ENCODE peak calls at places on chromosome 17, in four cellular contexts. One of them, this sample, is unnamed.
A peak's percentile ranks its signal among the peaks of the same experiment; 100 is the strongest.

GRCh38 chr17:78267257-78268073 is 36.0 kb downstream of the TMEM235 start:
- DNase-seq in gastrocnemius medialis: no peak
- DNase-seq in AG04450: no peak
- DNase-seq in A549: no peak
- DNase-seq in this sample: no peak

GRCh38 chr17:8125947-8126305 is 2.0 kb upstream of the HES7 start:
- DNase-seq in gastrocnemius medialis: no peak
- DNase-seq in AG04450: no peak
- DNase-seq in A549: peak; percentile 75
- DNase-seq in this sample: no peak

GRCh38 chr17:67602974-67603373 is 114.8 kb upstream of the NOL11 start:
- DNase-seq in gastrocnemius medialis: no peak
- DNase-seq in AG04450: no peak
- DNase-seq in A549: peak; percentile 61
- DNase-seq in this sample: no peak

GRCh38 chr17:82184761-82185160 is 27.9 kb downstream of the CCDC57 start:
- DNase-seq in gastrocnemius medialis: no peak
- DNase-seq in AG04450: no peak
- DNase-seq in A549: no peak
- DNase-seq in this sample: no peak

GRCh38 chr17:82270651-82271050 is 2.8 kb downstream of the CSNK1D start:
- DNase-seq in gastrocnemius medialis: no peak
- DNase-seq in AG04450: no peak
- DNase-seq in A549: no peak
- DNase-seq in this sample: no peak

GRCh38 chr17:80855968-80856862 is 135.4 kb upstream of the CHMP6 start:
- DNase-seq in gastrocnemius medialis: peak; percentile 94
- DNase-seq in AG04450: peak; percentile 96
- DNase-seq in A549: peak; percentile 93
- DNase-seq in this sample: peak; percentile 99

GRCh38 chr17:46059457-46059856 is 60.4 kb downstream of the STH start:
- DNase-seq in gastrocnemius medialis: no peak
- DNase-seq in AG04450: no peak
- DNase-seq in A549: no peak
- DNase-seq in this sample: no peak

GRCh38 chr17:51044964-51045363 is 75.7 kb downstream of the SPAG9 start:
- DNase-seq in gastrocnemius medialis: no peak
- DNase-seq in AG04450: no peak
- DNase-seq in A549: no peak
- DNase-seq in this sample: no peak

GRCh38 chr17:17745476-17746455 is 64.5 kb downstream of the RAI1 start:
- DNase-seq in gastrocnemius medialis: no peak
- DNase-seq in AG04450: no peak
- DNase-seq in A549: no peak
- DNase-seq in this sample: no peak

GRCh38 chr17:47905221-47905733 is 9.2 kb downstream of the SP2 start:
- DNase-seq in gastrocnemius medialis: peak; percentile 61
- DNase-seq in AG04450: peak; percentile 46
- DNase-seq in A549: no peak
- DNase-seq in this sample: no peak

GRCh38 chr17:79936661-79937434 is 97.6 kb upstream of the CBX4 start:
- DNase-seq in gastrocnemius medialis: no peak
- DNase-seq in AG04450: no peak
- DNase-seq in A549: no peak
- DNase-seq in this sample: no peak

GRCh38 chr17:35752471-35752870 is 568 bp downstream of the GAS2L2 start:
- DNase-seq in gastrocnemius medialis: no peak
- DNase-seq in AG04450: no peak
- DNase-seq in A549: no peak
- DNase-seq in this sample: no peak

GRCh38 chr17:79666111-79666510 is 55.3 kb upstream of the RBFOX3 start:
- DNase-seq in gastrocnemius medialis: no peak
- DNase-seq in AG04450: no peak
- DNase-seq in A549: no peak
- DNase-seq in this sample: no peak

GRCh38 chr17:14903810-14904209 is 361.3 kb downstream of the PMP22 start:
- DNase-seq in gastrocnemius medialis: no peak
- DNase-seq in AG04450: no peak
- DNase-seq in A549: no peak
- DNase-seq in this sample: no peak

GRCh38 chr17:19447085-19447583 is 36.1 kb downstream of the RNF112 start:
- DNase-seq in gastrocnemius medialis: peak; percentile 53
- DNase-seq in AG04450: peak; percentile 49
- DNase-seq in A549: peak; percentile 75
- DNase-seq in this sample: peak; percentile 69

GRCh38 chr17:60230358-60230757 is 80.6 kb downstream of the CA4 start:
- DNase-seq in gastrocnemius medialis: no peak
- DNase-seq in AG04450: no peak
- DNase-seq in A549: no peak
- DNase-seq in this sample: no peak

GRCh38 chr17:1059131-1059795 is 62.3 kb downstream of the TIMM22 start:
- DNase-seq in gastrocnemius medialis: no peak
- DNase-seq in AG04450: no peak
- DNase-seq in A549: no peak
- DNase-seq in this sample: no peak

DNA sequence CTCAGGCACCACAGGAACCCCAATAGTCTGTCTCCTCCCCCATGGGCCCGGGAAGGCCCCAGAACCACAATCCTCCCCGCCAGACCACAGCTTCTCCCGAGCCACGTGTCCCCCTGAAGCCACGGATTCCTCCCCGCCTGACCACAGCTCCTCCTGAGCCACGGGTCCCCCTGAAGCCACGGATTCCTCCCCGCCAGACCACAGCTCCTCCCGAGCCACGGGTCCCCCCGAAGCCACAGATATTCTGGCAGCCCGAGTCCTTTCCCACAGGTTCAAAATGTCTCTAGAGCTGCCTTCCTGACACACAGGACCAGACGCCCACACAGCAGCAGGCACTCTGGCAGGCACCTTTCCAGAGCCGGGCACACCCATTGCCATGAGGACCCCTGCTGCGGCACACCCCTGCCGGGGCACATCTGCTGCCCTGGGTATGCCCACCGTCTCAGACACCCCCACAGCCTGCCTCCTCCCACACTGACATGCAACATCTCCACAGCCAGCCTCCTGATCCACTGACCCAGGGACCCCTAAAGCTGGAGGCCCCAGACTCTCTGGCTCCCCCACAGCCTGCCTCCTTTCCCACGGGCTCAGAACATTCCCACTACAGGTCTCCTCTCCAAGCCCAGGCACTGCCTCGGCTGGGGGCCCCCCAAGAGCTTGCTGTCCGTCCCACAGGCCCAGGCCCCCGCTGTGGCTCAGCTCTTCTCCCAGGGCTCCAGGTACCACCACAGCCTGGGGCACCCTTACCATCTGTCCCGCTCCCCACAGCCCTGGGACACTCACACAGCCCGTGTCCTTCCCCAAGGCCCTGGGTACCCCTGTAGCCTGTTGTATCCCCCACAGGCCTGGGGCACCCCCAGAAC is 2.2 kb downstream of the KIAA0753 start:
- DNase-seq in gastrocnemius medialis: no peak
- DNase-seq in AG04450: no peak
- DNase-seq in A549: no peak
- DNase-seq in this sample: no peak
- H3K27ac ChIP-seq in gastrocnemius medialis: no peak overlapping the region
- H3K27ac ChIP-seq in AG04450: no peak overlapping the region
- H3K27ac ChIP-seq in A549: peak overlapping the region; percentile 94
- H3K27ac ChIP-seq in this sample: no peak overlapping the region

GRCh38 chr17:75241143-75241430 is 20.3 kb downstream of the GGA3 start:
- DNase-seq in gastrocnemius medialis: no peak
- DNase-seq in AG04450: no peak
- DNase-seq in A549: no peak
- DNase-seq in this sample: no peak

GRCh38 chr17:75239214-75239613 is 22.2 kb downstream of the GGA3 start:
- DNase-seq in gastrocnemius medialis: no peak
- DNase-seq in AG04450: no peak
- DNase-seq in A549: no peak
- DNase-seq in this sample: no peak

GRCh38 chr17:75239778-75240393 is 21.5 kb downstream of the GGA3 start:
- DNase-seq in gastrocnemius medialis: no peak
- DNase-seq in AG04450: no peak
- DNase-seq in A549: no peak
- DNase-seq in this sample: no peak

GRCh38 chr17:75241502-75241901 is 19.9 kb downstream of the GGA3 start:
- DNase-seq in gastrocnemius medialis: no peak
- DNase-seq in AG04450: no peak
- DNase-seq in A549: no peak
- DNase-seq in this sample: no peak

GRCh38 chr17:75240394-75241142 is 20.8 kb downstream of the GGA3 start:
- DNase-seq in gastrocnemius medialis: no peak
- DNase-seq in AG04450: no peak
- DNase-seq in A549: peak; percentile 77
- DNase-seq in this sample: peak; percentile 73
- H3K27ac ChIP-seq in gastrocnemius medialis: peak overlapping the region; percentile 87
- H3K27ac ChIP-seq in AG04450: no peak overlapping the region
- H3K27ac ChIP-seq in A549: no peak overlapping the region
- H3K27ac ChIP-seq in this sample: no peak overlapping the region

DNA sequence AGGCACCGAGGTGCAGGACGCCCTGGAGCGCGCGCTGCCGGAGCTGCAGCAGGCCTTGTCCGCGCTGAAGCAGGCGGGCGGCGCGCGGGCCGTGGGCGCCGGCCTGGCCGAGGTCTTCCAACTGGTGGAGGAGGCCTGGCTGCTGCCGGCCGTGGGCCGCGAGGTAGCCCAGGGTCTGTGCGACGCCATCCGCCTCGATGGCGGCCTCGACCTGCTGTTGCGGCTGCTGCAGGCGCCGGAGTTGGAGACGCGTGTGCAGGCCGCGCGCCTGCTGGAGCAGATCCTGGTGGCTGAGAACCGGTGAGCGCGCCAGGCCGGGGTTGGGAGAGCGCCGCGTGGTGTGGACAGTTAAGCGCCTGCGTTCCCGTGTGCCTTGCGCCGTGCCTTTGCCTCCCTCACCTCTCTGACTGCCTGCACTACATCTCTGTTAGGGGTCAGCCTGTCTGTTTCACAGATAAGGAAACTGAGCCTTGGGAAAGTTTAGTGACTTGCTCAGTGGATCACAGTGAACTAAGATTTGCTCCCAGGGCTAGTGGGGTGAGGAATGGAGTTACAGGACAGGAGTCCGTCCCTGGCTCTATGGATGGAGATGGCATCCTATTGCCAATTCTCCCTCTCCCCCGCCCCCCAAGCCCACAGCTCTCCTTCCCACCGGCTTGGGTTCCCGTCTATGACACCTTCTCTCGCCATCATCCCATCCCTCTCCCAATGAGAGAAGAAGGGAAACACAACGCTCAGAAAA is 880 bp downstream of the SARM1 start:
- DNase-seq in gastrocnemius medialis: no peak
- DNase-seq in AG04450: no peak
- DNase-seq in A549: no peak
- DNase-seq in this sample: no peak
- H3K27ac ChIP-seq in gastrocnemius medialis: no peak overlapping the region
- H3K27ac ChIP-seq in AG04450: no peak overlapping the region
- H3K27ac ChIP-seq in A549: peak overlapping the region; percentile 83
- H3K27ac ChIP-seq in this sample: peak overlapping the region; percentile 8

DNA sequence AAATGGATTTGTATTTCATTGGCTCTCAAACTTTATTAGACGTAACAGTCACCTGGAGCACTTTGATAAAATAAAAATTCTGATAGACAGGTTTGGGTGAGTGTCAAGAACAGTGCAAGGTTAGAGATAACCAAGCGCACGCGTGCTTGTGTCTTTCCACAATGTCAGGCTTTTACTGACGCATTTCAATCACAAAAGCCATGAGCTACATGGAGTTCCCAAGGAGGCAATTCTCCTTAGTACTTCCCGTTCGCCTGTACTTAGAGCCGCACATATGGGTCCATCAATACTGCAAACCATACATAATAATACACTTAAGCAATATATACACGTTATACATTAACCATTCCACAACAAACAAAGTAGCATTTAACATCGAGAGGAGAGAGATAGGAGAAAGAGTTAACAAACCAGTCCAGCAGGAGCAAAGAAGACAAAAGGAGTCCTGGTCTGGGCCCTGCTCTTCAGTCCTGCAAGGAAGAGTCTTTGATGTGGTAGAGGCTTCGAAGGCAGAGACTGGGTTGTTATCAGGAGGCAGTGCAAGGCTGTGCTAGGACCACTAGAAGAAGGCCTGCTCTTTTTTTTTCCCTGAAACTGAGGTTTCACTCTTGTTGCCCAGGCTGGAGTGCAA is 11.9 kb upstream of the GPRC5C start:
- DNase-seq in gastrocnemius medialis: no peak
- DNase-seq in AG04450: no peak
- DNase-seq in A549: no peak
- DNase-seq in this sample: no peak
- H3K27ac ChIP-seq in gastrocnemius medialis: no peak overlapping the region
- H3K27ac ChIP-seq in AG04450: no peak overlapping the region
- H3K27ac ChIP-seq in A549: no peak overlapping the region
- H3K27ac ChIP-seq in this sample: no peak overlapping the region

GRCh38 chr17:10096556-10096955 is 101.8 kb downstream of the GAS7 start:
- DNase-seq in gastrocnemius medialis: no peak
- DNase-seq in AG04450: no peak
- DNase-seq in A549: no peak
- DNase-seq in this sample: no peak

GRCh38 chr17:10103712-10104111 is 94.7 kb downstream of the GAS7 start:
- DNase-seq in gastrocnemius medialis: no peak
- DNase-seq in AG04450: no peak
- DNase-seq in A549: no peak
- DNase-seq in this sample: no peak

GRCh38 chr17:10102817-10103216 is 95.6 kb downstream of the GAS7 start:
- DNase-seq in gastrocnemius medialis: no peak
- DNase-seq in AG04450: no peak
- DNase-seq in A549: no peak
- DNase-seq in this sample: no peak

GRCh38 chr17:10094806-10095205 is 103.6 kb downstream of the GAS7 start:
- DNase-seq in gastrocnemius medialis: no peak
- DNase-seq in AG04450: no peak
- DNase-seq in A549: no peak
- DNase-seq in this sample: no peak

DNA sequence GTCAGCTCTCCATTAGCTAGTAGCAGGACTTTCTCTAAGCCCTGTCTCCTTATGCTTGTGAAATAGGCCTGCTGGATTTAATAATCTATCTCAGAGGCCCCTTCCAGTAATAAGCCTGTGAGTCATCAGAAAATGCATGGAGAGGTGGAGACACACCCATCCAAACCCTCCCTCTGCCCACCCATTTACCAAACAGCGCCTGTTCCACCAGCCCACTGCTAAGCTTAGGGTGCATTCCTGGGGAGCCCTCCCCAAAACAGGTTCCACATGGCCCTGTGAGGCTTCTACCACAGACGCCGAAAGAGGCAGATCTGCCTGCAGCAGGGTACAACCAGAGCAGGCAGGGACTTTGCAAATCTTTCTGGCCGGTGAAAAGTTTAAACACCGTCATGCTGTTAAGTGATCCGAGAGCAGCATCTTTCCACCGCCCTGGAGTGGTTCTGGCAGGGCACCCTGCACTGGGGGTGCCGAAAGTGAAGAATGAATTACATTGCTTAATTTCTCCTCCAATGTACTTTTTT is 99.3 kb downstream of the GAS7 start:
- DNase-seq in gastrocnemius medialis: no peak
- DNase-seq in AG04450: no peak
- DNase-seq in A549: no peak
- DNase-seq in this sample: no peak
- H3K27ac ChIP-seq in gastrocnemius medialis: no peak overlapping the region
- H3K27ac ChIP-seq in AG04450: no peak overlapping the region
- H3K27ac ChIP-seq in A549: no peak overlapping the region
- H3K27ac ChIP-seq in this sample: no peak overlapping the region

This sample was measured in SJSA1.